ENCODE peak calls at places on chromosome 17, in six cellular contexts. I is psoas muscle, U is PC-3, E is GM12878, J is testis, M is colonic mucosa. R is an unnamed sample.

GRCh38 chr17:64262125-64262421 is 987 bp downstream of the TEX2 start:
- DNase-seq in J (no peak), U (no peak), I (no peak), E (no peak), M (no peak), R (no peak)

GRCh38 chr17:49230636-49231562 is at the start of gene PHOSPHO1:
- DNase-seq in M (peak; percentile 83), U (peak; percentile 87), E (no peak), I (peak; percentile 91), J (peak; percentile 92), R (peak; percentile 81)

GRCh38 chr17:63685021-63685420 is 14.9 kb downstream of the LIMD2 start:
- DNase-seq in U (no peak), I (no peak), J (no peak), E (no peak), M (no peak), R (no peak)

GRCh38 chr17:2853111-2853721 is 57.0 kb downstream of the RAP1GAP2 start:
- DNase-seq in M (peak; percentile 65), I (peak; percentile 68), U (peak; percentile 45), E (no peak), J (no peak), R (peak; percentile 64)

GRCh38 chr17:78573955-78574354 is 3.2 kb downstream of the DNAH17 start:
- DNase-seq in E (no peak), U (peak; percentile 54), I (peak; percentile 34), J (no peak), M (no peak), R (no peak)

GRCh38 chr17:74452841-74453661 is 13.4 kb upstream of the CD300A start:
- DNase-seq in M (no peak), I (no peak), E (no peak), J (no peak), U (no peak), R (no peak)

GRCh38 chr17:39661744-39662541 is 3.2 kb upstream of the TCAP start:
- DNase-seq in I (no peak), J (no peak), M (no peak), E (no peak), U (no peak), R (no peak)

GRCh38 chr17:34246436-34246835 is 8.6 kb upstream of the CCL2 start:
- DNase-seq in I (no peak), U (no peak), J (no peak), E (no peak), M (no peak), R (no peak)

GRCh38 chr17:19248923-19249574 is 11.9 kb downstream of the EPN2 start:
- DNase-seq in E (no peak), I (no peak), M (no peak), J (peak; percentile 28), U (peak; percentile 82), R (peak; percentile 40)

GRCh38 chr17:10807704-10808128 is 3.8 kb upstream of the TMEM238L start:
- DNase-seq in M (no peak), I (no peak), E (no peak), J (no peak), U (no peak), R (no peak)

GRCh38 chr17:33091271-33091670 is 99.6 kb downstream of the SPACA3 start:
- DNase-seq in M (no peak), U (peak; percentile 22), J (no peak), I (no peak), E (no peak), R (no peak)

GRCh38 chr17:9231449-9232154 is 210.3 kb downstream of the NTN1 start:
- DNase-seq in E (no peak), U (no peak), M (no peak), I (peak; percentile 44), J (no peak), R (no peak)

GRCh38 chr17:44191389-44191788 is 4.6 kb downstream of the TMUB2 start:
- DNase-seq in J (no peak), U (no peak), M (no peak), E (no peak), I (no peak), R (no peak)

GRCh38 chr17:6959700-6960099 is 36.1 kb upstream of the ALOX12 start:
- DNase-seq in I (no peak), U (no peak), M (no peak), J (no peak), E (no peak), R (no peak)

GRCh38 chr17:72125742-72126141 is 4.9 kb downstream of the SOX9 start:
- DNase-seq in E (no peak), M (no peak), U (peak; percentile 59), I (no peak), J (no peak), R (no peak)

GRCh38 chr17:58156839-58157803 is 8.9 kb downstream of the OR4D1 start:
- DNase-seq in E (no peak), I (peak; percentile 54), U (no peak), J (peak; percentile 69), M (peak; percentile 17), R (no peak)

GRCh38 chr17:78762007-78762406 is 20.1 kb downstream of the CYTH1 start:
- DNase-seq in M (no peak), E (no peak), J (no peak), U (no peak), I (no peak), R (no peak)

GRCh38 chr17:78996781-78997201 is 12.8 kb downstream of the CANT1 start:
- DNase-seq in I (no peak), M (peak; percentile 30), U (no peak), E (no peak), J (peak; percentile 11), R (no peak)

GRCh38 chr17:48283907-48284306 is 146.1 kb downstream of the SKAP1 start:
- DNase-seq in U (no peak), J (no peak), I (no peak), E (no peak), M (no peak), R (no peak)

GRCh38 chr17:17523714-17524075 is 27.5 kb upstream of the RASD1 start:
- DNase-seq in U (no peak), M (no peak), I (no peak), E (no peak), J (no peak), R (no peak)

GRCh38 chr17:46176975-46177374 is 16.3 kb downstream of the KANSL1 start:
- DNase-seq in E (no peak), U (no peak), J (no peak), I (no peak), M (no peak), R (no peak)

GRCh38 chr17:48770954-48771353 is 42.4 kb upstream of the HOXB13 start:
- DNase-seq in M (no peak), U (no peak), E (peak; percentile 21), J (no peak), I (no peak), R (no peak)

GRCh38 chr17:82696916-82697807 is 1.3 kb downstream of the RAB40B start:
- DNase-seq in U (no peak), J (no peak), I (no peak), E (no peak), M (no peak), R (no peak)

GRCh38 chr17:67707442-67707841 is 10.3 kb upstream of the NOL11 start:
- DNase-seq in M (no peak), E (no peak), U (no peak), I (no peak), J (no peak), R (no peak)

GRCh38 chr17:67713169-67713568 is 4.6 kb upstream of the NOL11 start:
- DNase-seq in E (no peak), J (no peak), M (no peak), I (no peak), U (no peak), R (no peak)

GRCh38 chr17:67711916-67712315 is 5.8 kb upstream of the NOL11 start:
- DNase-seq in U (no peak), J (no peak), I (no peak), E (no peak), M (no peak), R (no peak)

GRCh38 chr17:67712375-67712774 is 5.4 kb upstream of the NOL11 start:
- DNase-seq in I (no peak), M (no peak), J (no peak), E (no peak), U (no peak), R (no peak)

DNA sequence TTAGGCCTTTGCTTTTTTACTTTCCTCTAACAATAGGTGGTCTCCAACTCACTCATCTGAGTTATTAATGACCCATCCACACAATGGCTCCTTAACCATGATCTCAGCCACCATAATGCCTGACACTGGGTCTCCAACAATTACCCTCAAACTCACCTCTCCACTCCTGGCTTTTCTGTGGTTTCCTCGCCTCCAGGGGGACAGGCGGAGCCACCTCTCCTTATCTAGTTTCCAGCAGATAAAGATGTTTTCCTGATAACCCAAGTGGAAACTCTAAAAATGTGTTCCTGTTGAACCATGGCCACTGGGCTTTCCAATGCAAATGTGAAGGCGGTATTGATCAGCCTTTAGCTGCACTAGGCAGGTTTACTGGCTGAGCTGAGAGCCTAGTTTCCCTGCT is 9.4 kb upstream of the NOL11 start:
- DNase-seq in M (no peak), E (no peak), I (no peak), J (no peak), U (no peak), R (no peak)
- H3K27ac ChIP-seq in M (no peak overlapping the region), E (no peak overlapping the region), I (no peak overlapping the region), J (no peak overlapping the region), U (no peak overlapping the region), R (no peak overlapping the region)

DNA sequence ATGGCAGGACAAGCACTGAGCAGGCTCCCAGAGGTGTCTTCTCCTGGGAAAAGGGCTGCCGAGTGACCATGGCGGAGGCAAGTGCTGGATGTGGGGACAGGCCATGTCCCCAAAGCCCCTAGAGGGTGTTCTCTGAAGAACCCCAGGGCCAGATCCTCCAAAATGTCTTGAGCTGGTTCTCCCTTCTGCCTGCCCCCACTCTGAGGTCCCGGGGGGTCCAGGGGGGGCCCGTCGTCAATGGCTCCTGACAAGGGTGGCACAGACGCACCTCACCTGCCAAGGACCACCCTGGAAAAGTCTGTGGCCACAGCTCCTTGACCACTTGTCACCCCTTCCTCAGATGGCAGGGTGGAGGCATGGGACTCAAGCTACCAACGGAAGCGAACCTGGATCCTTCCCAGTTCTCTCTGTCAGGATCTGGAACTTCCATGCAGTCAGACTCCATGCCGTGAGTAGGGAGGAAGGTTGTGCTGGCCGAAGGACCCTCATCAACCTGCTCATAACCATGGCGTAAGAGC is 2.3 kb upstream of the MYO1C start:
- DNase-seq in E (no peak), M (no peak), I (no peak), J (no peak), U (no peak), R (no peak)
- H3K4me1 ChIP-seq in E (peaks cover 7% of the 10 kb centered on the region), M (peaks cover 14% of the 10 kb centered on the region), I (peaks cover 56% of the 10 kb centered on the region), J (peaks cover 15% of the 10 kb centered on the region), U (peaks cover 4% of the 10 kb centered on the region), R (peaks cover 29% of the 10 kb centered on the region)

DNA sequence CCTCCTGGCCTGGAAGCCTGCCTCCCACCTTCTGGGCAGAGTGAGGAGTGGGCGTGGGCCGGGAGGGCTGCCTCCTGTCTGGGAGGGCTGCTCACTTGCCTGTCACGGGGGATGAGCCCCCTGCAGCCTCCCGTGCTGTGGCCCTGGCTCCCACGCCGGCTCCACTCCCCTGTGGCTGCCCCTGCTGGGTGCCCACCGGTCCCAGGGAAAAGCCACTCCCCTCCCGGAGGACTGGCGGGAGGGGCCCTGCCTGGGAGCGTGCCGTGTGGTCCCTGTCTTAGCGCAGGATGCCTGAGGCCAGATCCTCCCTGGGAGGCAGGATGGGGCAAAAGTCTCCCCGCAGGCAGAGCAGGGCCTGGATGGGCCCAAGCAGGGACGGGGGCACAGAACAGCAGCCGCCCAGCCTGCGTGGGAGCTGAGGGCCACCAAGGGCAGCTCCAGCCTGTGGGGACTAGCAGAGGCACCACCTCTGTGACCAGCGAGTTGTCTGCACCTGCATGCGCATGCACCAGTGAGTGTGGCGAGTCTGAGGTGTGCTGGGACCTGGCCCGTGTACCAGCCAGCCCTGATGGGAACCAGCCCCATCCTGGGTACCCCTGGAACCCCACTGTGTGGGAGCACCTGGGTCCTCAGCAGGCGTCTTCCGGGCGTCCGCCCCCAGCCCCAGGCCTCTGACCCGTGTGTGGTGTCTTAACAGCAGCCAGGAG is 339.9 kb downstream of the SEC14L1 start:
- DNase-seq in I (no peak), E (no peak), J (no peak), M (no peak), U (no peak), R (no peak)
- H3K4me3 ChIP-seq in I (no peak overlapping the region), E (no peak overlapping the region), J (no peak overlapping the region), M (no peak overlapping the region), U (no peak overlapping the region), R (no peak overlapping the region)

GRCh38 chr17:14298221-14298994 is 2.5 kb upstream of the HS3ST3B1 start:
- DNase-seq in U (no peak), J (no peak), I (no peak), E (no peak), M (no peak), R (no peak)
- H3K27ac ChIP-seq in U (no peak overlapping the region), J (no peak overlapping the region), I (no peak overlapping the region), E (no peak overlapping the region), M (no peak overlapping the region), R (no peak overlapping the region)

R was measured in body of pancreas.